ENCODE peak calls at places on chromosome 14, in eight cellular contexts. W, D, U, L, H, Z, P and E are unnamed samples.

GRCh38 chr14:67464377-67464776 is 24.1 kb downstream of the TMEM229B start:
- DNase-seq in U (no peak), H (no peak), W (no peak), L (no peak), Z (no peak), D (no peak), P (no peak), E (no peak)

GRCh38 chr14:95519699-95520098 is 3.2 kb upstream of the SYNE3 start:
- DNase-seq in D (no peak), H (peak; percentile 97), L (no peak), Z (peak; percentile 65), P (no peak), W (peak; percentile 46), U (peak; percentile 56), E (peak; percentile 79)

GRCh38 chr14:92654206-92654901 is 94.1 kb downstream of the LGMN start:
- DNase-seq in W (no peak), H (no peak), P (no peak), U (no peak), Z (no peak), L (no peak), D (no peak), E (no peak)

GRCh38 chr14:73758392-73759182 is 44.4 kb upstream of the PNMA1 start:
- DNase-seq in Z (peak; percentile 97), U (peak; percentile 63), D (peak; percentile 56), H (peak; percentile 72), P (peak; percentile 89), W (peak; percentile 79), L (peak; percentile 90), E (peak; percentile 82)

GRCh38 chr14:99578541-99579044 is 25.4 kb downstream of the CCDC85C start:
- DNase-seq in Z (no peak), P (no peak), U (no peak), D (no peak), H (peak; percentile 40), L (no peak), W (no peak), E (peak; percentile 41)

GRCh38 chr14:93007225-93007997 is 84.5 kb downstream of the CHGA start:
- DNase-seq in U (no peak), Z (no peak), D (no peak), H (peak; percentile 96), W (peak; percentile 50), L (no peak), P (no peak), E (peak; percentile 80)

GRCh38 chr14:73236157-73236556 is 1.1 kb upstream of the PAPLN start:
- DNase-seq in Z (peak; percentile 67), L (peak; percentile 54), H (no peak), P (no peak), U (no peak), W (no peak), D (no peak), E (no peak)

GRCh38 chr14:105155071-105155651 is 13.4 kb downstream of the JAG2 start:
- DNase-seq in H (no peak), L (no peak), Z (no peak), U (no peak), P (no peak), W (no peak), D (no peak), E (no peak)

GRCh38 chr14:23153891-23154796 is 29.3 kb downstream of the SLC7A8 start:
- DNase-seq in U (peak; percentile 38), H (peak; percentile 96), P (peak; percentile 74), D (no peak), L (peak; percentile 87), Z (no peak), W (no peak), E (no peak)

GRCh38 chr14:63726499-63726898 is 1.4 kb downstream of the SGPP1 start:
- DNase-seq in W (no peak), L (no peak), H (peak; percentile 14), D (no peak), P (no peak), U (no peak), Z (peak; percentile 72), E (peak; percentile 25)

GRCh38 chr14:29814153-29815057 is 113.2 kb downstream of the PRKD1 start:
- DNase-seq in U (no peak), L (no peak), D (no peak), P (no peak), Z (no peak), W (no peak), H (no peak), E (no peak)

GRCh38 chr14:101026341-101026740 is 122.8 kb upstream of the RTL1 start:
- DNase-seq in U (no peak), Z (no peak), W (no peak), D (no peak), H (no peak), P (no peak), L (no peak), E (no peak)

GRCh38 chr14:70821916-70822705 is 12.8 kb upstream of the MAP3K9 start:
- DNase-seq in L (peak; percentile 77), P (peak; percentile 77), W (no peak), D (peak; percentile 25), H (peak; percentile 87), Z (peak; percentile 69), U (no peak), E (peak; percentile 41)

GRCh38 chr14:51367600-51367931 is 127.5 kb downstream of the TMX1 start:
- DNase-seq in L (no peak), U (no peak), P (no peak), D (no peak), W (no peak), Z (no peak), H (peak; percentile 62), E (no peak)

GRCh38 chr14:52834440-52834842 is 43.0 kb upstream of the GNPNAT1 start:
- DNase-seq in P (peak; percentile 20), H (peak; percentile 81), W (peak; percentile 40), D (no peak), L (no peak), Z (no peak), U (no peak), E (peak; percentile 92)

GRCh38 chr14:88166616-88167015 is 156.5 kb downstream of the KCNK10 start:
- DNase-seq in D (no peak), H (peak; percentile 29), Z (no peak), W (no peak), U (no peak), L (no peak), P (peak; percentile 26), E (peak; percentile 92)

GRCh38 chr14:69999246-69999645 is 120.0 kb downstream of the SMOC1 start:
- DNase-seq in H (peak; percentile 42), U (no peak), W (peak; percentile 84), D (no peak), P (peak; percentile 62), Z (no peak), L (no peak), E (peak; percentile 66)

DNA sequence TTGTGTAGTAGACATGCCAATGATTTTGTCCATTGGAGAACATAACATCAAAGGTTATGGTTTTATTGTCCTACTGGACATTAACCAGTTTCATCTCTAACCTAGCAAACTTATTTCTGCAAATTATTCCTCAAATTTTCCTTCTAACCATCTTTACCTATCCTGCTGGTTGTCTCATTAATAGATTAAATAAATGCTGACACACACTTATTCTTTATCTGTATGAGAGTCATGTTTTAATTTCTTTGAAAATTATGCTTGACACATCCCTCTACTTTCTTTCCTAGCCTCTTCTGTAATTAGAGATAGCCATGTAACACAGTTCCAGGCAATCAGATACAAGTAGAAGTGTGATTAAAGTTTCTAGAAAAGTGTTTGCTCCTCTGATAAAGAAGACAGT is 98.9 kb downstream of the RPS29 start:
- DNase-seq in Z (no peak), U (no peak), L (no peak), P (no peak), W (no peak), H (no peak), D (no peak), E (no peak)
- H3K9me2 ChIP-seq in Z (no peaks in the 10 kb centered on the region), U (no peaks in the 10 kb centered on the region), L (no peaks in the 10 kb centered on the region), P (no peaks in the 10 kb centered on the region), W (no peaks in the 10 kb centered on the region), H (no peaks in the 10 kb centered on the region), D (no peaks in the 10 kb centered on the region), E (no peaks in the 10 kb centered on the region)

DNA sequence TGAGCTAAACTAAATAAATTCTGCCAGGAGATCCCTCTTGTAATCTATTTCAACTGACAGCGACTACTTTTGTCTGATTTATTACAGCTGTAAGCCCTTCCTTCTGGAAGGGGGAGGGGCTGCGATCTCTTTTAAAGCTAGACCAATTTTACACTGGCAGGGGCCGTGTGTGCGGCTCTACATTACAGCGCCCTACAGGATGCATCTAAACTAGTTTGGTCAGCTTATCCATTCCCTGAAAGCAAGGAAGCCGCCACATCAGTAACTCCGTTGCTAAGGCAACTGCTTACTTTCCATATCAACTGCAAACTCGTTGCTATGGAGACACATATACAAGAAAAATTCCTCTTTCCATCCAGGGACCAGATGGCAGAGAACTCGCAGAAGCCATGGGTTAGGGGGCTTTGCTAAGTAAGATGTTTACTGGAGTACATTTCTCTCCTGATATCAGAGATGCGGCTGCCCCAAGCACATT is 17.4 kb downstream of the FOXN3 start:
- DNase-seq in H (peak; percentile 80), W (no peak), Z (no peak), P (peak; percentile 88), D (no peak), L (peak; percentile 97), U (no peak), E (no peak)
- H3K9me2 ChIP-seq in H (no peaks in the 10 kb centered on the region), W (no peaks in the 10 kb centered on the region), Z (no peaks in the 10 kb centered on the region), P (no peaks in the 10 kb centered on the region), D (no peaks in the 10 kb centered on the region), L (no peaks in the 10 kb centered on the region), U (no peaks in the 10 kb centered on the region), E (no peaks in the 10 kb centered on the region)

DNA sequence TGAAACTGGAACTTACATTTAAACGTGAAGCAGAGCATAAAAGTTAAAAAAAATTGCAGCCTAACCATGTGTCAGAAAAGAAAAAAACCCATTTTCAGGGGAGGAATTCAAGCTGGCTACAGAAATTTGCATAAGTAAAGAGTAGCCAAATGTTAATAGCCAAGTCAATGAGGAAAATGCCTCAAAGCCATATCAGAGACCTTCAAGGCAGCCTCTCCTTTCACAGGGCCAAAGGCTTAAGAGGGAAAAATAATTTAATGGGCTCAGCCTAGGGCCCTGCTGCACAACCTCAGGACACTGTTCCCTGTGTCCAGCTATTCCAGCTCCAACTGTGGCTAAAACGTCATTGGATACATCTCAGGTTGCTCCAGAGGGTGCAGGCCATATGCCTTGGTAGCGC is 749.5 kb downstream of the FLRT2 start:
- DNase-seq in U (no peak), Z (no peak), W (no peak), P (no peak), H (no peak), D (no peak), L (peak; percentile 16), E (no peak)
- H3K9me2 ChIP-seq in U (no peaks in the 10 kb centered on the region), Z (no peaks in the 10 kb centered on the region), W (no peaks in the 10 kb centered on the region), P (no peaks in the 10 kb centered on the region), H (no peaks in the 10 kb centered on the region), D (no peaks in the 10 kb centered on the region), L (no peaks in the 10 kb centered on the region), E (no peaks in the 10 kb centered on the region)

DNA sequence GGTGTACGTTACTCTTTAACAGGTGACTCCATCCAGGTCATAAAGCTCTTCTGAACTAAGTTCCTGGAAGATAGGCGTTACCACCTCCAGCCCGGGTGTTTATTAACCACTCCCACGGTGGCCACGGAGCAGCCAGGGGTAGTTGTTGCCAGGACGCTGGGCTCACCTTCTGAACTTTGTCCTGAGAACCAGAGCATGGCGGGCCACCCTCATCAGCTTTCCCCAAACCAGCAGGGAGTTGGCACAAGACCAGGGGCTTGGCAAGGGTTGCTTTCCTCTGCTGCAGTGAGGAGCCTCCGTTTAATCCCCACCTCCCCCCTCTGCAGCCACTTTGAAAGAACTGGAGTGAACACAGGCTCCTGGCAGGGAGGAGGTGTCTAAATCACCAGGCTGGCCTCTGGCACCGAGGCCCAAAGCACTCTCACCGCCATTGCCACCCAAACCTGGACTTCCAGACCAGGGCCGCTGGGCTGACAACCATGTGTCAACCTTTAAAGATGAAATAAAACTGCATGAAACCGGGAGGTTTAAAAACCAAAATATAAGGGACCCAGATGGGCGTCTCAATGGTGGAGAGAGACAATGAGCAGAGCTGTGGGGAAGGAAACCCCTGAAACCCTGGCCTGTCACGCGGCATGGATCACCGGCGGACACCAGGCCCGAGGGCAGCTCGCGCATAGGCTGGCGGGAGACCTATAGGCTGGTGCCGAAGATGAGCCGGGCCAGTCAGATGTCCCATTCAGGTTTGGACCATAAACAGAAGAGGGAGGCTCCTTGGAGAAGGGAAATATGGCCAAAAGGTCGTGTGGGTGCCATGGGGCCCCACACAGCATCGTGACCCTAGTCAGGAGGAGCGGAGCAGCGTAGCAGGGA is 30.9 kb upstream of the TDRD9 start:
- DNase-seq in P (peak; percentile 73), L (no peak), W (no peak), H (no peak), U (no peak), D (no peak), Z (no peak), E (no peak)
- H3K9me2 ChIP-seq in P (no peaks in the 10 kb centered on the region), L (no peaks in the 10 kb centered on the region), W (no peaks in the 10 kb centered on the region), H (no peaks in the 10 kb centered on the region), U (no peaks in the 10 kb centered on the region), D (no peaks in the 10 kb centered on the region), Z (no peaks in the 10 kb centered on the region), E (no peaks in the 10 kb centered on the region)